ENCODE peak calls at places on chromosomes 5 and 9, in four cellular contexts. One of them, this sample, is unnamed. For H3K4me1, the result is how much of the 10 kb centered on the place peaks cover.

GRCh38 chr5:64100203-64100602 is 65.4 kb upstream of the RNF180 start:
- DNase-seq in left lung: no peak
- DNase-seq in ovary: no peak
- DNase-seq in spleen: no peak
- DNase-seq in this sample: no peak

GRCh38 chr5:172187118-172188032 is 649 bp downstream of the STK10 start:
- DNase-seq in ovary: peak
- DNase-seq in spleen: peak
- DNase-seq in left lung: peak
- DNase-seq in this sample: peak

GRCh38 chr5:10441992-10442435 is 335 bp downstream of the ROPN1L start:
- DNase-seq in left lung: no peak
- DNase-seq in spleen: no peak
- DNase-seq in ovary: no peak
- DNase-seq in this sample: no peak

GRCh38 chr5:148963679-148964078 is 99.2 kb downstream of the SH3TC2 start:
- DNase-seq in spleen: no peak
- DNase-seq in left lung: peak
- DNase-seq in ovary: no peak
- DNase-seq in this sample: no peak

GRCh38 chr5:168793844-168794837 is 215.0 kb upstream of the PANK3 start:
- DNase-seq in spleen: no peak
- DNase-seq in ovary: peak
- DNase-seq in left lung: no peak
- DNase-seq in this sample: no peak

GRCh38 chr9:91817493-91818225 is 132.4 kb downstream of the ROR2 start:
- DNase-seq in left lung: no peak
- DNase-seq in spleen: no peak
- DNase-seq in ovary: peak
- DNase-seq in this sample: no peak

GRCh38 chr5:176810687-176811501 is 535 bp downstream of the UNC5A start:
- DNase-seq in left lung: no peak
- DNase-seq in spleen: no peak
- DNase-seq in ovary: no peak
- DNase-seq in this sample: no peak

GRCh38 chr5:139137703-139138102 is 60.5 kb downstream of the SIL1 start:
- DNase-seq in spleen: no peak
- DNase-seq in ovary: no peak
- DNase-seq in left lung: no peak
- DNase-seq in this sample: peak

GRCh38 chr5:149724130-149724850 is 5.8 kb upstream of the PPARGC1B start:
- DNase-seq in left lung: no peak
- DNase-seq in spleen: no peak
- DNase-seq in ovary: no peak
- DNase-seq in this sample: no peak

GRCh38 chr9:111399772-111400563 is 69.9 kb upstream of the OR2K2 start:
- DNase-seq in left lung: no peak
- DNase-seq in spleen: no peak
- DNase-seq in ovary: no peak
- DNase-seq in this sample: no peak

GRCh38 chr9:76302947-76303550 is 91.2 kb downstream of the RFK start:
- DNase-seq in spleen: no peak
- DNase-seq in ovary: no peak
- DNase-seq in left lung: no peak
- DNase-seq in this sample: no peak

GRCh38 chr5:404666-405241 is 38.2 kb upstream of the EXOC3 start:
- DNase-seq in left lung: no peak
- DNase-seq in ovary: no peak
- DNase-seq in spleen: no peak
- DNase-seq in this sample: no peak

GRCh38 chr5:36222620-36223019 is 19.1 kb downstream of the NADK2 start:
- DNase-seq in ovary: no peak
- DNase-seq in left lung: no peak
- DNase-seq in spleen: no peak
- DNase-seq in this sample: no peak

GRCh38 chr5:58961631-58962280 is 378.9 kb downstream of the RAB3C start:
- DNase-seq in ovary: no peak
- DNase-seq in spleen: no peak
- DNase-seq in left lung: no peak
- DNase-seq in this sample: no peak

GRCh38 chr5:16539169-16539666 is 73.6 kb upstream of the ZNF622 start:
- DNase-seq in ovary: no peak
- DNase-seq in left lung: no peak
- DNase-seq in spleen: no peak
- DNase-seq in this sample: peak

GRCh38 chr5:93653716-93654115 is 70.7 kb downstream of the NR2F1 start:
- DNase-seq in left lung: no peak
- DNase-seq in ovary: no peak
- DNase-seq in spleen: no peak
- DNase-seq in this sample: no peak

GRCh38 chr9:96222132-96222531 is 79.8 kb downstream of the HSD17B3 start:
- DNase-seq in left lung: no peak
- DNase-seq in ovary: no peak
- DNase-seq in spleen: no peak
- DNase-seq in this sample: no peak

GRCh38 chr9:7844283-7844682 is 44.7 kb upstream of the DMAC1 start:
- DNase-seq in ovary: no peak
- DNase-seq in spleen: no peak
- DNase-seq in left lung: no peak
- DNase-seq in this sample: no peak

GRCh38 chr9:78239506-78239905 is 3.6 kb downstream of the CEP78 start:
- DNase-seq in ovary: no peak
- DNase-seq in left lung: no peak
- DNase-seq in spleen: no peak
- DNase-seq in this sample: no peak

GRCh38 chr9:80082213-80082612 is 510.4 kb downstream of the TLE4 start:
- DNase-seq in ovary: no peak
- DNase-seq in spleen: no peak
- DNase-seq in left lung: no peak
- DNase-seq in this sample: no peak

GRCh38 chr9:125540497-125540896 is 166.5 kb downstream of the MAPKAP1 start:
- DNase-seq in left lung: no peak
- DNase-seq in ovary: no peak
- DNase-seq in spleen: no peak
- DNase-seq in this sample: no peak

GRCh38 chr9:3743901-3744413 is 218.2 kb upstream of the RFX3 start:
- DNase-seq in left lung: no peak
- DNase-seq in ovary: no peak
- DNase-seq in spleen: no peak
- DNase-seq in this sample: no peak

GRCh38 chr5:87746891-87747366 is 334.2 kb upstream of the CCNH start:
- DNase-seq in left lung: no peak
- DNase-seq in spleen: no peak
- DNase-seq in ovary: no peak
- DNase-seq in this sample: no peak

GRCh38 chr5:133938039-133938821 is 30.2 kb downstream of the C5orf15 start:
- DNase-seq in spleen: no peak
- DNase-seq in left lung: peak
- DNase-seq in ovary: no peak
- DNase-seq in this sample: no peak

GRCh38 chr5:59099270-59099994 is 516.6 kb downstream of the RAB3C start:
- DNase-seq in left lung: no peak
- DNase-seq in spleen: no peak
- DNase-seq in ovary: no peak
- DNase-seq in this sample: no peak

GRCh38 chr9:133106511-133107244 is 14.4 kb downstream of the RALGDS start:
- DNase-seq in ovary: no peak
- DNase-seq in spleen: peak
- DNase-seq in left lung: peak
- DNase-seq in this sample: peak

GRCh38 chr5:5021436-5021835 is 118.7 kb upstream of the ADAMTS16 start:
- DNase-seq in spleen: no peak
- DNase-seq in left lung: no peak
- DNase-seq in ovary: no peak
- DNase-seq in this sample: no peak

GRCh38 chr9:132486706-132487350 is 76.8 kb downstream of the CFAP77 start:
- DNase-seq in left lung: no peak
- DNase-seq in spleen: no peak
- DNase-seq in ovary: no peak
- DNase-seq in this sample: no peak

GRCh38 chr9:38432922-38433510 is 8.8 kb upstream of the IGFBPL1 start:
- DNase-seq in left lung: no peak
- DNase-seq in spleen: no peak
- DNase-seq in ovary: no peak
- DNase-seq in this sample: no peak

GRCh38 chr5:143011621-143012020 is 241.4 kb downstream of the ARHGAP26 start:
- DNase-seq in left lung: no peak
- DNase-seq in ovary: no peak
- DNase-seq in spleen: no peak
- DNase-seq in this sample: no peak

GRCh38 chr9:84062538-84062937 is 81.9 kb downstream of the RMI1 start:
- DNase-seq in spleen: no peak
- DNase-seq in ovary: no peak
- DNase-seq in left lung: no peak
- DNase-seq in this sample: peak

GRCh38 chr5:171863928-171864327 is 78.3 kb downstream of the SMIM23 start:
- DNase-seq in left lung: no peak
- DNase-seq in spleen: no peak
- DNase-seq in ovary: no peak
- DNase-seq in this sample: no peak

GRCh38 chr5:57735754-57736153 is 253.1 kb upstream of the ACTBL2 start:
- DNase-seq in ovary: no peak
- DNase-seq in left lung: no peak
- DNase-seq in spleen: no peak
- DNase-seq in this sample: no peak

GRCh38 chr5:8993031-8993430 is 552.8 kb downstream of the SEMA5A start:
- DNase-seq in left lung: no peak
- DNase-seq in ovary: no peak
- DNase-seq in spleen: no peak
- DNase-seq in this sample: no peak

GRCh38 chr9:89046832-89047231 is 55.6 kb downstream of the S1PR3 start:
- DNase-seq in left lung: no peak
- DNase-seq in spleen: no peak
- DNase-seq in ovary: no peak
- DNase-seq in this sample: no peak

GRCh38 chr9:134571326-134571871 is 70.2 kb upstream of the COL5A1 start:
- DNase-seq in spleen: no peak
- DNase-seq in left lung: peak
- DNase-seq in ovary: peak
- DNase-seq in this sample: no peak

GRCh38 chr5:95857185-95857945 is 34.8 kb upstream of the GLRX start:
- DNase-seq in ovary: peak
- DNase-seq in left lung: peak
- DNase-seq in spleen: no peak
- DNase-seq in this sample: peak

DNA sequence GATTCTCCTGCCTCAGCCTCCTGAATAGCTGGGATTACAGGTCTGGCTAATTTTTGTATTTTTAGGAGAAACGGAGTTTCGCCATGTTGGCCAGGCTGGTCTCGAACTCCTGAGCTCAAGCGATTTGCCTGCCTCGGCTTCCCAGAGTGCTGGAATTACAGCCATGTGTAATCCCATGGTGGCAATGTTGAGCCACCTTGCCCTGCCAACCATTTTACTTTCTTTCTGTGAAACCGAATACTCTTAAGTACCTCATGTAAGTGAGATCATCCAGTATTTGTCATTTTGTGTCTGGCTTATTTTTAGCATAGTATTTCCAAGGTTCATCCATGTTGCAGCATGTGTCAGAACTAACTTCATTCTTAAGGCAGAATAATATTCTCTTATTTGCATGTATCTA is 8.2 kb downstream of the PRRC2B start:
- DNase-seq in ovary: no peak
- DNase-seq in spleen: no peak
- DNase-seq in left lung: no peak
- DNase-seq in this sample: no peak
- H3K4me1 ChIP-seq in ovary: under half
- H3K4me1 ChIP-seq in spleen: half or more
- H3K4me1 ChIP-seq in left lung: half or more
- H3K4me1 ChIP-seq in this sample: half or more

GRCh38 chr9:33163433-33164137 is 3.6 kb downstream of the B4GALT1 start:
- DNase-seq in left lung: no peak
- DNase-seq in spleen: peak
- DNase-seq in ovary: peak
- DNase-seq in this sample: no peak

GRCh38 chr9:33164138-33164809 is 2.9 kb downstream of the B4GALT1 start:
- DNase-seq in left lung: no peak
- DNase-seq in ovary: peak
- DNase-seq in spleen: no peak
- DNase-seq in this sample: no peak

GRCh38 chr9:33167084-33167948 is at the start of gene B4GALT1:
- DNase-seq in left lung: peak
- DNase-seq in ovary: peak
- DNase-seq in spleen: peak
- DNase-seq in this sample: peak

GRCh38 chr9:33166263-33167083 is 663 bp downstream of the B4GALT1 start:
- DNase-seq in spleen: no peak
- DNase-seq in ovary: no peak
- DNase-seq in left lung: peak
- DNase-seq in this sample: peak

DNA sequence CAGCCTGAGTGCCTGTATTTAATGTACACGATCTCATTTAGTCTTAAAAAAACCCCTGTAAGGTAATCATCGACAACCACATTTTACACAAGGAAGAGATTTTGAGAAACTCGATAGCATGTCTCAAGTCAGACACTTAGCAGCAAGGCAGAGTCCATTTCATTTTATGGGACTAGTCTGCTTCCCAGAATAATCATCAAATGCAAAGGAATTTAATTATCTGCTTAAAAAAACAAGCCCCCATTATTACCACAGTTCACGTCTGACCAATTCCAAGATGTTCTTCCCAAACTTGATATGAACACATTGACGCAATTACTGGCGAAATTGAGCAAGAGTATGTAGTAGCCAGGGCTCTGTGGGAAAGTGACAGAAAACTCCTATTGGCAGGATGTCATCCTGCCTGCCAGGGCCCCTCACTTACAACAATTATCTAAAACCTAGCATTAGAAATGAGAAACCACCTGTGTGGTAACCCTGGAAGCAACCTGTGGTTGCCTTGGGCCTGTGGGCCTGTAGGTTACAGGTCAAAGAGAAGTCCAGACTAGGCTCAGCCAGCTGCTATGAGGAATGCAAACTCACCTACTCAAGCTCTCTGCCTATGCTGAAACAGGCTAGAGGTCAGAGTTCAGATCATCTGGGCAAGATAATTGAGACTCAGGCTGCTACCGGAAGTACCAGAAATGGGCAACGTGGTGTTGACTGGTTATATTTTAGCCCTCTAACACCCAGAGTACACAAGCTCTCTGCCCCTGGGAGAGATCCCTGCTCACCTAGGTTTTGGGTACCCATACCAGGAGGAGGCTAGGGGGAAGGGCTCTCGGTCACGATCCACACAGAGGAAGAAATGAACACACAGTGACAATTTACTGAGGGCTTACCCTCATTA is 1.6 kb downstream of the B4GALT1 start:
- DNase-seq in ovary: peak
- DNase-seq in spleen: peak
- DNase-seq in left lung: peak
- DNase-seq in this sample: no peak
- TF ChIP-seq CTCF in ovary: no peak
- TF ChIP-seq CTCF in spleen: no peak
- TF ChIP-seq CTCF in left lung: no peak
- TF ChIP-seq CTCF in this sample: no peak

GRCh38 chr9:86828631-86829030 is 118.7 kb downstream of the GAS1 start:
- DNase-seq in left lung: no peak
- DNase-seq in ovary: no peak
- DNase-seq in spleen: no peak
- DNase-seq in this sample: no peak
- H3K4me1 ChIP-seq in left lung: under half
- H3K4me1 ChIP-seq in ovary: under half
- H3K4me1 ChIP-seq in spleen: under half
- H3K4me1 ChIP-seq in this sample: under half

GRCh38 chr5:151670074-151670686 is 16.5 kb downstream of the SPARC start:
- DNase-seq in ovary: no peak
- DNase-seq in spleen: no peak
- DNase-seq in left lung: no peak
- DNase-seq in this sample: no peak
- TF ChIP-seq CTCF in ovary: no peak
- TF ChIP-seq CTCF in spleen: no peak
- TF ChIP-seq CTCF in left lung: no peak
- TF ChIP-seq CTCF in this sample: no peak

This sample was measured in psoas muscle.